ENCODE peak calls at places on chromosomes 16 and 17, in eight cellular contexts. N is heart right ventricle; P is OCI-LY7; O is CD4-positive, alpha-beta T cell; T is heart left ventricle; X is lung; U is A673; D is H9. V is an unnamed sample.

GRCh38 chr17:50274142-50274944 is at the start of gene TMEM92:
- DNase-seq in N (no peak), P (no peak), O (no peak), T (no peak), X (peak; percentile 79), U (peak; percentile 65), D (peak; percentile 98), V (peak; percentile 92)

GRCh38 chr17:17669081-17669850 is 12.0 kb upstream of the RAI1 start:
- DNase-seq in N (no peak), P (no peak), O (no peak), T (no peak), X (no peak), U (no peak), D (no peak), V (no peak)

GRCh38 chr16:77556203-77556602 is 121.4 kb upstream of the ADAMTS18 start:
- DNase-seq in N (no peak), P (no peak), O (no peak), T (no peak), X (no peak), U (no peak), D (peak; percentile 53), V (peak; percentile 59)

GRCh38 chr17:43548689-43549379 is 2.7 kb upstream of the ETV4 start:
- DNase-seq in N (no peak), P (no peak), O (no peak), T (no peak), X (no peak), U (no peak), D (no peak), V (no peak)

GRCh38 chr17:35148144-35148543 is 527 bp downstream of the UNC45B start:
- DNase-seq in N (peak; percentile 26), P (no peak), O (no peak), T (no peak), X (no peak), U (no peak), D (no peak), V (no peak)

GRCh38 chr16:375927-376816 is 5.6 kb downstream of the PGAP6 start:
- DNase-seq in N (no peak), P (no peak), O (no peak), T (no peak), X (no peak), U (no peak), D (no peak), V (peak; percentile 26)

GRCh38 chr17:76124582-76125390 is 16.3 kb downstream of the FOXJ1 start:
- DNase-seq in N (no peak), P (peak; percentile 43), O (no peak), T (peak; percentile 17), X (no peak), U (peak; percentile 56), D (peak; percentile 84), V (peak; percentile 41)

GRCh38 chr17:5838661-5839300 is 231.4 kb upstream of the WSCD1 start:
- DNase-seq in N (no peak), P (peak; percentile 7), O (no peak), T (no peak), X (no peak), U (no peak), D (peak; percentile 62), V (no peak)

GRCh38 chr16:87739801-87740200 is 26.0 kb downstream of the KLHDC4 start:
- DNase-seq in N (no peak), P (no peak), O (no peak), T (no peak), X (no peak), U (no peak), D (no peak), V (no peak)

DNA sequence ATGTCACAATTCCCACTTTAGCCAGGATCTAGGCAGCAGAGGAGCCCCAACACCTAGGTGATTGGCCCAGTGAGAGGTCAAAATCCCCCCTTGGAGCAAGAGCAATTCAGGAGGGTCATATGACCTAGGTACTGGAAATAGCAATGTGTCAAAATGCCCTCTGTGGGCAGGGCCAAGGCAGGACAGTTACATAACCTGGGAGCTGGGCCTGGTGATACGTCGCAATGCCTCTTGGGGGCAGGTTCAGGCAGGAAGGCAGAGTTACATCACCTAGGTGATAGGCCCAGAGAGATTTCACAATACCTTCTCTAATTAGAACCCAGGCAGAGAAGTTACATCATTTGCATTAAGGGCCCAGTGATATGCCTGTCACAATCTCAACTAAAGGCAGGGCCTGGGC is 1906.3 kb downstream of the TP53TG3F start:
- DNase-seq in N (no peak), P (no peak), O (no peak), T (no peak), X (no peak), U (no peak), D (no peak), V (no peak)
- H3K9me3 ChIP-seq in N (no peaks in the 10 kb centered on the region), P (no peaks in the 10 kb centered on the region), O (peaks cover 21% of the 10 kb centered on the region), T (no peaks in the 10 kb centered on the region), X (peaks cover 2% of the 10 kb centered on the region), U (peaks cover 23% of the 10 kb centered on the region), D (peaks cover 100% of the 10 kb centered on the region), V (no peaks in the 10 kb centered on the region)

GRCh38 chr16:8675183-8676159 is 1.1 kb downstream of the ABAT start:
- DNase-seq in N (peak; percentile 11), P (no peak), O (peak; percentile 14), T (no peak), X (no peak), U (peak; percentile 29), D (no peak), V (no peak)

GRCh38 chr16:8676737-8677375 is 2.4 kb downstream of the ABAT start:
- DNase-seq in N (no peak), P (no peak), O (no peak), T (no peak), X (no peak), U (no peak), D (no peak), V (no peak)

GRCh38 chr16:8676160-8676547 is 1.7 kb downstream of the ABAT start:
- DNase-seq in N (no peak), P (no peak), O (no peak), T (no peak), X (no peak), U (no peak), D (no peak), V (no peak)

GRCh38 chr16:8673611-8674412 is 605 bp upstream of the ABAT start:
- DNase-seq in N (no peak), P (no peak), O (no peak), T (no peak), X (no peak), U (no peak), D (no peak), V (no peak)

GRCh38 chr16:8674413-8675022 is at the start of gene ABAT:
- DNase-seq in N (peak; percentile 88), P (peak; percentile 89), O (peak; percentile 82), T (peak; percentile 95), X (peak; percentile 90), U (peak; percentile 92), D (peak; percentile 92), V (peak; percentile 88)
- TF ChIP-seq CTCF in N (no peak), P (no peak), O (no peak), T (no peak), X (no peak), U (no peak), D (no peak), V (no peak)

GRCh38 chr16:13696017-13696416 is 223.9 kb upstream of the ERCC4 start:
- DNase-seq in N (no peak), P (no peak), O (no peak), T (no peak), X (no peak), U (no peak), D (no peak), V (no peak)

GRCh38 chr16:13702614-13703013 is 217.3 kb upstream of the ERCC4 start:
- DNase-seq in N (peak; percentile 4), P (no peak), O (no peak), T (no peak), X (no peak), U (no peak), D (no peak), V (no peak)

GRCh38 chr16:13697568-13697967 is 222.4 kb upstream of the ERCC4 start:
- DNase-seq in N (no peak), P (no peak), O (no peak), T (no peak), X (no peak), U (no peak), D (no peak), V (no peak)

GRCh38 chr16:13697013-13697412 is 222.9 kb upstream of the ERCC4 start:
- DNase-seq in N (no peak), P (no peak), O (no peak), T (no peak), X (no peak), U (no peak), D (no peak), V (no peak)
- H3K9me3 ChIP-seq in N (peaks cover 35% of the 10 kb centered on the region), P (peaks cover 14% of the 10 kb centered on the region), O (peaks cover 12% of the 10 kb centered on the region), T (peaks cover 48% of the 10 kb centered on the region), X (peaks cover 5% of the 10 kb centered on the region), U (peaks cover 6% of the 10 kb centered on the region), D (no peaks in the 10 kb centered on the region), V (peaks cover 20% of the 10 kb centered on the region)

GRCh38 chr17:78491236-78492115 is 85.7 kb downstream of the DNAH17 start:
- DNase-seq in N (no peak), P (no peak), O (no peak), T (no peak), X (no peak), U (no peak), D (no peak), V (no peak)

GRCh38 chr17:78488867-78489634 is 88.1 kb downstream of the DNAH17 start:
- DNase-seq in N (no peak), P (no peak), O (no peak), T (no peak), X (no peak), U (no peak), D (no peak), V (no peak)

GRCh38 chr17:78488156-78488555 is 89.0 kb downstream of the DNAH17 start:
- DNase-seq in N (no peak), P (no peak), O (no peak), T (no peak), X (no peak), U (no peak), D (no peak), V (no peak)

GRCh38 chr17:78490673-78491072 is 86.5 kb downstream of the DNAH17 start:
- DNase-seq in N (no peak), P (no peak), O (no peak), T (no peak), X (no peak), U (no peak), D (no peak), V (no peak)

GRCh38 chr17:78490156-78490555 is 87.0 kb downstream of the DNAH17 start:
- DNase-seq in N (no peak), P (no peak), O (no peak), T (no peak), X (no peak), U (no peak), D (no peak), V (no peak)
- TF ChIP-seq CTCF in N (no peak), P (no peak), O (no peak), T (no peak), X (no peak), U (no peak), D (no peak), V (no peak)

DNA sequence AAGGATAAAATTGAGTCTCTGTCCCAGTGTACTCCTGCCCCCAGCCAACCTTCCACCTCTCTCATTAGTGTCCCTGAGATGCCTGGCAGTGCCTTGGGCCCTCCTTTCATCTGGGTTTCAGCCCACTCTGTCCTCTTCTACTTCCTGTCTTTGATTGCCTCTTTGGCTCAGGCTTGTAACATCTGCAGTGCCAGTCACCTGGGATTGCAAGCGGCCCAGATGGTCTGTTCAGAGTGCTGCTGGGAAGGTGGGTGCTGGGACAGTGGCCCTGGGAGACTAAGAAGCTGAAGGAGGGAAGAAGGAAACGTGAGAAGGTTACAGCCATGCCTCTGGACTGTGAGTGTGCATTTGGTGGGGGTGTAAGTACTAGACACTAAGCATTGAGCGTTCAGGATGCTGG is 2177.4 kb downstream of the TP53TG3F start:
- DNase-seq in N (no peak), P (no peak), O (no peak), T (no peak), X (no peak), U (no peak), D (no peak), V (no peak)
- H3K9me3 ChIP-seq in N (no peaks in the 10 kb centered on the region), P (peaks cover 7% of the 10 kb centered on the region), O (peaks cover 27% of the 10 kb centered on the region), T (no peaks in the 10 kb centered on the region), X (peaks cover 15% of the 10 kb centered on the region), U (peaks cover 60% of the 10 kb centered on the region), D (peaks cover 80% of the 10 kb centered on the region), V (no peaks in the 10 kb centered on the region)